ENCODE peak calls at places on chromosome 11, in ten cellular contexts. D is adrenal gland, I is psoas muscle, Y is pancreas, R is cardiac muscle cell, G is PC-3, A is PC-9, Z is brain microvascular endothelial cell, O is heart left ventricle, W is IMR-90. V is an unnamed sample.

GRCh38 chr11:67572747-67573419 is 10.7 kb upstream of the GSTP1 start:
- DNase-seq in Z (peak; percentile 45), D (peak; percentile 65), A (peak; percentile 65), I (peak; percentile 73), W (peak; percentile 48), G (peak; percentile 84), Y (peak; percentile 70), O (peak; percentile 36), R (peak; percentile 79), V (no peak)

GRCh38 chr11:18261721-18262120 is 4.3 kb upstream of the SAA1 start:
- DNase-seq in R (no peak), O (no peak), Z (no peak), Y (no peak), W (no peak), G (no peak), A (no peak), D (no peak), I (no peak), V (no peak)

GRCh38 chr11:35087648-35088047 is 51.3 kb upstream of the CD44 start:
- DNase-seq in I (no peak), W (peak; percentile 53), G (no peak), D (no peak), Z (no peak), Y (no peak), A (no peak), O (peak; percentile 75), R (no peak), V (no peak)

GRCh38 chr11:33987975-33988580 is 63.5 kb upstream of the CAPRIN1 start:
- DNase-seq in G (peak; percentile 76), Y (peak; percentile 67), W (peak; percentile 78), D (peak; percentile 78), O (peak; percentile 68), I (peak; percentile 71), Z (peak; percentile 61), R (peak; percentile 93), A (peak; percentile 67), V (peak; percentile 34)

GRCh38 chr11:64834723-64835615 is 9.5 kb downstream of the CDC42BPG start:
- DNase-seq in Y (peak; percentile 69), O (no peak), R (no peak), I (peak; percentile 50), D (peak; percentile 88), W (no peak), G (peak; percentile 96), Z (no peak), A (peak; percentile 95), V (peak; percentile 49)

GRCh38 chr11:66598993-66599392 is 6.0 kb downstream of the CCS start:
- DNase-seq in O (no peak), R (no peak), Y (no peak), A (no peak), Z (no peak), G (no peak), I (no peak), W (no peak), D (peak; percentile 66), V (no peak)

GRCh38 chr11:19077965-19078364 is 17.4 kb upstream of the MRGPRX2 start:
- DNase-seq in A (no peak), D (no peak), G (no peak), I (no peak), W (no peak), Y (no peak), R (no peak), O (no peak), Z (no peak), V (no peak)

GRCh38 chr11:73340164-73340563 is 32.1 kb downstream of the ARHGEF17 start:
- DNase-seq in G (no peak), W (no peak), D (no peak), I (no peak), O (no peak), A (no peak), Y (no peak), Z (no peak), R (no peak), V (no peak)

GRCh38 chr11:127056338-127056971 is 55.9 kb upstream of the KIRREL3 start:
- DNase-seq in D (no peak), R (no peak), A (no peak), O (no peak), I (no peak), Y (no peak), W (no peak), Z (no peak), G (no peak), V (no peak)

GRCh38 chr11:3219281-3219892 is 774 bp upstream of the MRGPRG start:
- DNase-seq in G (no peak), A (no peak), D (peak; percentile 4), Y (no peak), R (no peak), W (no peak), I (no peak), Z (no peak), O (no peak), V (no peak)

GRCh38 chr11:48055292-48056132 is 75.2 kb downstream of the PTPRJ start:
- DNase-seq in Z (peak; percentile 54), I (no peak), A (peak; percentile 81), R (no peak), Y (no peak), W (peak; percentile 47), G (peak; percentile 96), D (no peak), O (no peak), V (peak; percentile 96)

DNA sequence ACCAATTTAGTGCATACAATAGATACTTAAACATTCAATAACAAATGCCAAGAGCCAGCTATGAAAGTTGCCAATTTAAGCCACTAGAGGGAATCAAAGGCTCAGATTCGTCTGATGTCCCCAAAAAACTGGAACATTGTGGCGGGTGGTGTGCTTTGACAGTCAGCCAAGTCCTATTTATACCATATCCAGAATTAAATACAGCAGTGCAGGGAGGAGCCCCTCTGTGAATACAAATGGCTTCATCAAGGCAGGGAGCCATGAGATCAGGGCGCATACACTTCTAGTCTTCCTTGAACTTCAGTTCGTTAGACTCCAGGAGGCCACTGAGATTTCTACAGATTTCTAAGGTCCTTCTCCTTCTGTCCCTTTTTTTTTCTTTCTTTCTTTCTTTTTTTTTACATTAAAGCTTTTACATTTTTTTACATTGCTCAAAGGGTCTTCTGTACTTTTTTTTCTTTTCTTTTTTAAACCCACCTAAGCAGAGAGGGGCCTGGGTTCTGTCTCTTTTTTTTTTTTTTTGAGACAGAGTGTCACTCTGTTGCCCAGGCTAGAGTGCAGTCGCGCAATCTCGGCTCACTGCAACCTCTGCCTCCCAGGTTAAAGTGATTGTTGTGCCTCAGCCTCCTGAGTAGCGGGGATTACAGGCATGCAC is 41.5 kb upstream of the HSPA8 start:
- DNase-seq in R (peak; percentile 70), O (peak; percentile 75), I (no peak), Y (no peak), D (peak; percentile 49), Z (peak; percentile 46), W (peak; percentile 75), A (peak; percentile 33), G (peak; percentile 87), V (no peak)
- H3K4me3 ChIP-seq in R (no peak overlapping the region), O (peak overlapping the region; percentile 5), I (no peak overlapping the region), Y (no peak overlapping the region), D (no peak overlapping the region), Z (no peak overlapping the region), W (no peak overlapping the region), A (no peak overlapping the region), G (no peak overlapping the region), V (no peak overlapping the region)

GRCh38 chr11:12212181-12212820 is 101.9 kb downstream of the MICAL2 start:
- DNase-seq in O (no peak), W (no peak), G (no peak), D (no peak), Y (no peak), I (no peak), A (no peak), Z (no peak), R (no peak), V (no peak)
- H3K36me3 ChIP-seq in O (peaks cover 86% of the 10 kb centered on the region), W (peaks cover 56% of the 10 kb centered on the region), G (peaks cover 60% of the 10 kb centered on the region), D (no peaks in the 10 kb centered on the region), Y (no peaks in the 10 kb centered on the region), I (no peaks in the 10 kb centered on the region), A (peaks cover 12% of the 10 kb centered on the region), Z (peaks cover 98% of the 10 kb centered on the region), R (peaks cover 62% of the 10 kb centered on the region), V (peaks cover 3% of the 10 kb centered on the region)

GRCh38 chr11:779955-780532 is 2.8 kb upstream of the GATD1 start:
- DNase-seq in A (no peak), Z (no peak), R (no peak), O (no peak), Y (no peak), I (no peak), W (no peak), D (no peak), G (no peak), V (no peak)

GRCh38 chr11:776459-777287 is 614 bp downstream of the GATD1 start:
- DNase-seq in O (no peak), I (peak; percentile 68), Z (no peak), G (no peak), R (peak; percentile 90), Y (peak; percentile 59), D (peak; percentile 43), A (no peak), W (no peak), V (no peak)

GRCh38 chr11:774873-775592 is 2.3 kb downstream of the GATD1 start:
- DNase-seq in I (no peak), R (no peak), Z (peak; percentile 35), O (no peak), G (peak; percentile 67), W (peak; percentile 33), D (peak; percentile 66), Y (peak; percentile 40), A (peak; percentile 54), V (no peak)

GRCh38 chr11:779120-779954 is 2.0 kb upstream of the GATD1 start:
- DNase-seq in R (no peak), A (no peak), D (no peak), Z (no peak), I (no peak), Y (peak; percentile 39), O (no peak), W (no peak), G (no peak), V (no peak)

GRCh38 chr11:777288-778255 is at the start of gene GATD1:
- DNase-seq in O (peak; percentile 93), I (peak; percentile 96), Z (peak; percentile 74), A (peak; percentile 89), Y (peak; percentile 96), W (peak; percentile 75), D (peak; percentile 92), G (peak; percentile 86), R (peak; percentile 94), V (no peak)
- TF ChIP-seq CTCF in O (no peak), I (no peak), Z (no peak), A (no peak), Y (no peak), W (no peak), D (no peak), G (no peak), R (no peak), V (no peak)

DNA sequence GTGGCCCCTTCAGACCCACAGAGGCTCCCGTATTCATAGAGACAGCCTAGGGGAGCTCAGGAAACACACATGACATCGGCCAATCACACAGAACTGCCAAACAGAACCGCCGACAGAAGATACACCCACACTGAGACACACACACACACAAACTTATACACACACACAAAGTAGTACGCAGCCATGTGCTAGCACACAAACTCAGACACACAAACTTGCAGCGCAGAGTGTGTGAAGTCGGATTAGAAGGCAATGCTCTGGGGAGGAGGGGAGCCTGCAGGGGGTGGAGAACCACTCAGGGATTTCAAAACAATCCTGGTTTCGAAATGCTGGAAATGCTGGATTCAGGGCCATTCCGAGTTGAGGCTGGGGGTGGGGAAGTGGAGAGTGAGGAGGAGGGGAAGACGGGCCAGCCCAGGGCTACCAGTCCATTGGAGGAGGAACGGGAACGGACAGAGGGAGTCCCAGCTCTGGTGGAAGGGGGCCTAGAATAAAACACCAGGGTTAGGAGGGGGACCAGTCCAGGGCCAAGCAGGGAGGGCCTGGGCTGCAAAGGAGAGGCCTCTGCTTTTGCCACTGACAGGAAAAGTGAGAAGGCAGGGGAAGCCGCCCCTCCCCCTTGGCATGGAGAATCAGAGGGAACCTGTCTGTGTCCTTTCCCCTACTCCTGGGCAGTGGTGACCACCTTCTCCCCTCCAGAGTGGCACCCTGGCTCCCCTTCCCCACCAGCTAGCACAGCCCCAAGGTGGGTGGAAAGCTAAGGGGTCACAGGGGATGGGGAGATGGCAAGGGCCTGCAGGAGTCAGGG is 4.4 kb downstream of the BCL9L start:
- DNase-seq in I (peak; percentile 88), A (no peak), Z (peak; percentile 77), R (no peak), W (peak; percentile 88), G (peak; percentile 77), Y (peak; percentile 69), D (peak; percentile 89), O (no peak), V (no peak)
- H3K4me3 ChIP-seq in I (peak overlapping the region; percentile 96), A (peak overlapping the region; percentile 77), Z (peak overlapping the region; percentile 96), R (peak overlapping the region; percentile 95), W (peak overlapping the region; percentile 99), G (peak overlapping the region; percentile 94), Y (peak overlapping the region; percentile 0), D (no peak overlapping the region), O (peak overlapping the region; percentile 90), V (peak overlapping the region; percentile 91)

V was measured in kidney epithelial cell.